ENCODE peak calls at places on chromosomes 7 and 10, in eight cellular contexts. U is foreskin fibroblast, N is immature natural killer cell, Y is MV-4-11, C is RPMI8226, S is mesothelial cell of epicardium, O is HFF-Myc, A is AG10803. L is an unnamed sample.

GRCh38 chr7:2713978-2714377 is 26.0 kb downstream of the AMZ1 start:
- DNase-seq in S (no peak), N (no peak), O (no peak), C (no peak), Y (no peak), U (no peak), A (no peak), L (no peak)

GRCh38 chr10:7887417-7887816 is 69.1 kb downstream of the TAF3 start:
- DNase-seq in O (no peak), S (no peak), U (peak), A (no peak), Y (no peak), C (no peak), N (no peak), L (no peak)

GRCh38 chr7:23129036-23129435 is 23.5 kb downstream of the KLHL7 start:
- DNase-seq in A (no peak), S (no peak), Y (no peak), U (no peak), O (no peak), C (no peak), N (no peak), L (no peak)

GRCh38 chr7:154996756-154997155 is 6.2 kb downstream of the PAXIP1 start:
- DNase-seq in C (no peak), O (no peak), A (no peak), N (no peak), S (no peak), U (no peak), Y (no peak), L (no peak)

GRCh38 chr7:28955723-28956607 is 2.2 kb downstream of the TRIL start:
- DNase-seq in A (no peak), C (no peak), U (peak), S (peak), N (peak), Y (no peak), O (no peak), L (no peak)

GRCh38 chr10:94219829-94220228 is 142.9 kb downstream of the NOC3L start:
- DNase-seq in S (no peak), C (no peak), Y (no peak), O (no peak), A (peak), U (peak), N (no peak), L (no peak)

GRCh38 chr10:60425392-60426110 is 35.9 kb upstream of the ANK3 start:
- DNase-seq in C (no peak), Y (peak), N (no peak), A (peak), U (peak), O (no peak), S (no peak), L (no peak)

GRCh38 chr7:132140341-132140740 is 435.9 kb downstream of the PLXNA4 start:
- DNase-seq in C (no peak), S (no peak), A (no peak), U (no peak), N (no peak), Y (no peak), O (no peak), L (peak)

GRCh38 chr7:95599069-95599468 is 2.8 kb upstream of the PDK4 start:
- DNase-seq in U (no peak), S (no peak), C (no peak), Y (no peak), N (no peak), O (no peak), A (no peak), L (no peak)

GRCh38 chr7:71633571-71634008 is 501.6 kb downstream of the GALNT17 start:
- DNase-seq in O (peak), U (peak), N (no peak), Y (peak), A (peak), C (no peak), S (peak), L (peak)

GRCh38 chr10:86303626-86304025 is 63.0 kb downstream of the GRID1 start:
- DNase-seq in Y (no peak), N (no peak), A (no peak), U (no peak), O (no peak), C (no peak), S (no peak), L (no peak)

GRCh38 chr10:110730345-110731055 is 86.4 kb downstream of the RBM20 start:
- DNase-seq in N (no peak), C (no peak), O (no peak), U (no peak), S (no peak), A (no peak), Y (no peak), L (no peak)

GRCh38 chr7:94996331-94996730 is 88.9 kb downstream of the PPP1R9A start:
- DNase-seq in O (no peak), C (no peak), N (no peak), U (no peak), Y (no peak), S (no peak), A (no peak), L (no peak)

GRCh38 chr10:102704915-102705314 is 9.3 kb downstream of the ARL3 start:
- DNase-seq in S (no peak), O (no peak), C (no peak), A (peak), U (peak), Y (no peak), N (no peak), L (no peak)

GRCh38 chr7:140475747-140476333 is 3.5 kb downstream of the MKRN1 start:
- DNase-seq in N (peak), O (no peak), Y (peak), S (no peak), A (peak), C (peak), U (peak), L (peak)

GRCh38 chr10:133375357-133376115 is 2.4 kb upstream of the ECHS1 start:
- DNase-seq in O (no peak), N (no peak), U (no peak), S (no peak), A (no peak), Y (no peak), C (no peak), L (no peak)

GRCh38 chr7:98420966-98421612 is 20.2 kb upstream of the BAIAP2L1 start:
- DNase-seq in A (no peak), N (peak), C (peak), Y (no peak), U (peak), O (no peak), S (peak), L (peak)

GRCh38 chr7:24812313-24812945 is 55.2 kb upstream of the GSDME start:
- DNase-seq in C (peak), O (no peak), N (peak), U (peak), S (peak), A (peak), Y (peak), L (peak)

GRCh38 chr7:30237271-30237695 is 47.1 kb upstream of the ZNRF2 start:
- DNase-seq in C (peak), S (no peak), U (no peak), N (no peak), Y (peak), O (no peak), A (no peak), L (no peak)

GRCh38 chr10:92530421-92530820 is 43.5 kb downstream of the IDE start:
- DNase-seq in O (no peak), U (no peak), S (no peak), A (peak), N (no peak), Y (no peak), C (no peak), L (no peak)

GRCh38 chr7:73909996-73910395 is 49.0 kb downstream of the TMEM270 start:
- DNase-seq in O (no peak), Y (no peak), N (no peak), S (no peak), C (no peak), U (no peak), A (no peak), L (no peak)

GRCh38 chr10:114648368-114648767 is 9.7 kb downstream of the ABLIM1 start:
- DNase-seq in A (peak), U (peak), Y (peak), O (peak), C (no peak), S (no peak), N (no peak), L (peak)

GRCh38 chr7:130942211-130942964 is 208.4 kb upstream of the KLF14 start:
- DNase-seq in S (no peak), Y (no peak), U (peak), N (no peak), C (peak), O (no peak), A (peak), L (no peak)

GRCh38 chr10:43417950-43418768 is 9.2 kb upstream of the HNRNPF start:
- DNase-seq in U (no peak), S (no peak), A (no peak), O (no peak), N (peak), Y (peak), C (no peak), L (no peak)

GRCh38 chr10:70052462-70053211 is at the start of gene MACROH2A2:
- DNase-seq in O (no peak), U (peak), N (no peak), A (peak), C (no peak), S (peak), Y (peak), L (peak)

GRCh38 chr10:7412482-7413251 is 1.8 kb upstream of the SFMBT2 start:
- DNase-seq in N (peak), U (peak), S (peak), A (no peak), O (no peak), C (no peak), Y (peak), L (no peak)

GRCh38 chr7:68073701-68074100 is 1077.1 kb downstream of the TYW1 start:
- DNase-seq in A (no peak), N (no peak), S (no peak), C (peak), U (no peak), O (no peak), Y (no peak), L (no peak)

GRCh38 chr7:4837041-4837813 is 24.6 kb downstream of the PAPOLB start:
- DNase-seq in S (no peak), C (peak), A (no peak), O (no peak), N (peak), Y (peak), U (peak), L (no peak)

L was measured in AG08395.